ENCODE peak calls at places on chromosome 12, in six cellular contexts. One of them, this sample, is unnamed.
A peak's percentile ranks its signal among the peaks of the same experiment; 100 is the strongest.

GRCh38 chr12:538731-539539 is 79.2 kb downstream of the B4GALNT3 start:
- DNase-seq in neuronal stem cell: no peak
- DNase-seq in mesenteric fat pad: no peak
- DNase-seq in left colon: peak; percentile 92
- DNase-seq in right atrium auricular region: no peak
- DNase-seq in GM23248: peak; percentile 73
- DNase-seq in this sample: peak; percentile 87

GRCh38 chr12:83016226-83016835 is 329.6 kb downstream of the TMTC2 start:
- DNase-seq in neuronal stem cell: no peak
- DNase-seq in mesenteric fat pad: no peak
- DNase-seq in left colon: peak; percentile 39
- DNase-seq in right atrium auricular region: no peak
- DNase-seq in GM23248: peak; percentile 96
- DNase-seq in this sample: peak; percentile 18

GRCh38 chr12:47234576-47235141 is 154.9 kb upstream of the AMIGO2 start:
- DNase-seq in neuronal stem cell: no peak
- DNase-seq in mesenteric fat pad: no peak
- DNase-seq in left colon: no peak
- DNase-seq in right atrium auricular region: no peak
- DNase-seq in GM23248: no peak
- DNase-seq in this sample: peak; percentile 34

GRCh38 chr12:132596016-132596415 is 14.4 kb downstream of the LRCOL1 start:
- DNase-seq in neuronal stem cell: no peak
- DNase-seq in mesenteric fat pad: no peak
- DNase-seq in left colon: no peak
- DNase-seq in right atrium auricular region: no peak
- DNase-seq in GM23248: peak; percentile 32
- DNase-seq in this sample: peak; percentile 87

GRCh38 chr12:55932546-55932919 is 1.6 kb downstream of the DGKA start:
- DNase-seq in neuronal stem cell: no peak
- DNase-seq in mesenteric fat pad: no peak
- DNase-seq in left colon: peak; percentile 52
- DNase-seq in right atrium auricular region: no peak
- DNase-seq in GM23248: peak; percentile 46
- DNase-seq in this sample: no peak

GRCh38 chr12:108231909-108232434 is 102.9 kb downstream of the WSCD2 start:
- DNase-seq in neuronal stem cell: no peak
- DNase-seq in mesenteric fat pad: no peak
- DNase-seq in left colon: no peak
- DNase-seq in right atrium auricular region: no peak
- DNase-seq in GM23248: no peak
- DNase-seq in this sample: no peak

GRCh38 chr12:105848286-105848685 is 290.5 kb downstream of the NUAK1 start:
- DNase-seq in neuronal stem cell: no peak
- DNase-seq in mesenteric fat pad: no peak
- DNase-seq in left colon: no peak
- DNase-seq in right atrium auricular region: no peak
- DNase-seq in GM23248: no peak
- DNase-seq in this sample: no peak

GRCh38 chr12:55705802-55706402 is 1.8 kb downstream of the ITGA7 start:
- DNase-seq in neuronal stem cell: no peak
- DNase-seq in mesenteric fat pad: no peak
- DNase-seq in left colon: no peak
- DNase-seq in right atrium auricular region: no peak
- DNase-seq in GM23248: no peak
- DNase-seq in this sample: no peak

GRCh38 chr12:49368240-49368600 is 958 bp downstream of the SPATS2 start:
- DNase-seq in neuronal stem cell: no peak
- DNase-seq in mesenteric fat pad: no peak
- DNase-seq in left colon: no peak
- DNase-seq in right atrium auricular region: no peak
- DNase-seq in GM23248: peak; percentile 22
- DNase-seq in this sample: no peak

GRCh38 chr12:111764120-111764821 is 2.5 kb upstream of the ALDH2 start:
- DNase-seq in neuronal stem cell: no peak
- DNase-seq in mesenteric fat pad: no peak
- DNase-seq in left colon: no peak
- DNase-seq in right atrium auricular region: no peak
- DNase-seq in GM23248: peak; percentile 28
- DNase-seq in this sample: no peak

GRCh38 chr12:24118675-24119074 is 169.2 kb upstream of the SOX5 start:
- DNase-seq in neuronal stem cell: no peak
- DNase-seq in mesenteric fat pad: no peak
- DNase-seq in left colon: no peak
- DNase-seq in right atrium auricular region: no peak
- DNase-seq in GM23248: no peak
- DNase-seq in this sample: no peak

GRCh38 chr12:85138833-85139232 is 102.7 kb downstream of the LRRIQ1 start:
- DNase-seq in neuronal stem cell: no peak
- DNase-seq in mesenteric fat pad: no peak
- DNase-seq in left colon: no peak
- DNase-seq in right atrium auricular region: no peak
- DNase-seq in GM23248: peak; percentile 12
- DNase-seq in this sample: no peak

GRCh38 chr12:64418209-64418608 is 14.0 kb downstream of the XPOT start:
- DNase-seq in neuronal stem cell: no peak
- DNase-seq in mesenteric fat pad: no peak
- DNase-seq in left colon: no peak
- DNase-seq in right atrium auricular region: no peak
- DNase-seq in GM23248: no peak
- DNase-seq in this sample: no peak

GRCh38 chr12:64611430-64612286 is 1.4 kb downstream of the RASSF3 start:
- DNase-seq in neuronal stem cell: no peak
- DNase-seq in mesenteric fat pad: no peak
- DNase-seq in left colon: peak; percentile 47
- DNase-seq in right atrium auricular region: no peak
- DNase-seq in GM23248: peak; percentile 65
- DNase-seq in this sample: peak; percentile 54

GRCh38 chr12:12796171-12796570 is 10.7 kb downstream of the APOLD1 start:
- DNase-seq in neuronal stem cell: no peak
- DNase-seq in mesenteric fat pad: no peak
- DNase-seq in left colon: no peak
- DNase-seq in right atrium auricular region: no peak
- DNase-seq in GM23248: no peak
- DNase-seq in this sample: no peak

GRCh38 chr12:1094714-1095113 is 103.7 kb downstream of the ERC1 start:
- DNase-seq in neuronal stem cell: no peak
- DNase-seq in mesenteric fat pad: no peak
- DNase-seq in left colon: no peak
- DNase-seq in right atrium auricular region: no peak
- DNase-seq in GM23248: no peak
- DNase-seq in this sample: no peak

GRCh38 chr12:75628916-75629315 is 117.5 kb upstream of the KRR1 start:
- DNase-seq in neuronal stem cell: no peak
- DNase-seq in mesenteric fat pad: no peak
- DNase-seq in left colon: no peak
- DNase-seq in right atrium auricular region: no peak
- DNase-seq in GM23248: no peak
- DNase-seq in this sample: no peak

GRCh38 chr12:130792926-130793849 is 45.9 kb downstream of the STX2 start:
- DNase-seq in neuronal stem cell: no peak
- DNase-seq in mesenteric fat pad: no peak
- DNase-seq in left colon: no peak
- DNase-seq in right atrium auricular region: no peak
- DNase-seq in GM23248: no peak
- DNase-seq in this sample: no peak

GRCh38 chr12:45568808-45569207 is 160.7 kb upstream of the ARID2 start:
- DNase-seq in neuronal stem cell: no peak
- DNase-seq in mesenteric fat pad: no peak
- DNase-seq in left colon: no peak
- DNase-seq in right atrium auricular region: no peak
- DNase-seq in GM23248: no peak
- DNase-seq in this sample: no peak

GRCh38 chr12:115337693-115338543 is 653.9 kb upstream of the TBX3 start:
- DNase-seq in neuronal stem cell: no peak
- DNase-seq in mesenteric fat pad: no peak
- DNase-seq in left colon: peak; percentile 34
- DNase-seq in right atrium auricular region: peak; percentile 87
- DNase-seq in GM23248: peak; percentile 94
- DNase-seq in this sample: peak; percentile 96

GRCh38 chr12:68428724-68429580 is 96.8 kb upstream of the MDM1 start:
- DNase-seq in neuronal stem cell: no peak
- DNase-seq in mesenteric fat pad: no peak
- DNase-seq in left colon: no peak
- DNase-seq in right atrium auricular region: no peak
- DNase-seq in GM23248: peak; percentile 58
- DNase-seq in this sample: peak; percentile 81

GRCh38 chr12:90883456-90883855 is 71.5 kb downstream of the CCER1 start:
- DNase-seq in neuronal stem cell: no peak
- DNase-seq in mesenteric fat pad: no peak
- DNase-seq in left colon: no peak
- DNase-seq in right atrium auricular region: no peak
- DNase-seq in GM23248: no peak
- DNase-seq in this sample: no peak

GRCh38 chr12:96383991-96384390 is 16.2 kb downstream of the CDK17 start:
- DNase-seq in neuronal stem cell: no peak
- DNase-seq in mesenteric fat pad: no peak
- DNase-seq in left colon: no peak
- DNase-seq in right atrium auricular region: no peak
- DNase-seq in GM23248: peak; percentile 65
- DNase-seq in this sample: peak; percentile 58

GRCh38 chr12:111453071-111453989 is 47.6 kb downstream of the SH2B3 start:
- DNase-seq in neuronal stem cell: no peak
- DNase-seq in mesenteric fat pad: no peak
- DNase-seq in left colon: no peak
- DNase-seq in right atrium auricular region: peak; percentile 40
- DNase-seq in GM23248: no peak
- DNase-seq in this sample: no peak

GRCh38 chr12:11978985-11979384 is 91.8 kb upstream of the BCL2L14 start:
- DNase-seq in neuronal stem cell: no peak
- DNase-seq in mesenteric fat pad: no peak
- DNase-seq in left colon: no peak
- DNase-seq in right atrium auricular region: no peak
- DNase-seq in GM23248: peak; percentile 69
- DNase-seq in this sample: peak; percentile 60

GRCh38 chr12:124626841-124627502 is 59.6 kb upstream of the NCOR2 start:
- DNase-seq in neuronal stem cell: no peak
- DNase-seq in mesenteric fat pad: no peak
- DNase-seq in left colon: no peak
- DNase-seq in right atrium auricular region: peak; percentile 85
- DNase-seq in GM23248: peak; percentile 54
- DNase-seq in this sample: peak; percentile 27

GRCh38 chr12:70691018-70691672 is 53.9 kb upstream of the PTPRB start:
- DNase-seq in neuronal stem cell: no peak
- DNase-seq in mesenteric fat pad: no peak
- DNase-seq in left colon: no peak
- DNase-seq in right atrium auricular region: no peak
- DNase-seq in GM23248: peak; percentile 43
- DNase-seq in this sample: peak; percentile 61

GRCh38 chr12:120041386-120042231 is 52.6 kb downstream of the BICDL1 start:
- DNase-seq in neuronal stem cell: no peak
- DNase-seq in mesenteric fat pad: no peak
- DNase-seq in left colon: no peak
- DNase-seq in right atrium auricular region: no peak
- DNase-seq in GM23248: no peak
- DNase-seq in this sample: no peak

GRCh38 chr12:87317302-87317701 is 711.9 kb downstream of the C12orf50 start:
- DNase-seq in neuronal stem cell: no peak
- DNase-seq in mesenteric fat pad: no peak
- DNase-seq in left colon: no peak
- DNase-seq in right atrium auricular region: no peak
- DNase-seq in GM23248: no peak
- DNase-seq in this sample: peak; percentile 12

GRCh38 chr12:38152816-38153736 is 163.5 kb upstream of the ALG10B start:
- DNase-seq in neuronal stem cell: no peak
- DNase-seq in mesenteric fat pad: peak; percentile 84
- DNase-seq in left colon: no peak
- DNase-seq in right atrium auricular region: no peak
- DNase-seq in GM23248: no peak
- DNase-seq in this sample: no peak

GRCh38 chr12:93722757-93723567 is 45.8 kb downstream of the CRADD start:
- DNase-seq in neuronal stem cell: no peak
- DNase-seq in mesenteric fat pad: no peak
- DNase-seq in left colon: no peak
- DNase-seq in right atrium auricular region: no peak
- DNase-seq in GM23248: peak; percentile 79
- DNase-seq in this sample: peak; percentile 98

GRCh38 chr12:27186240-27186839 is 57.7 kb upstream of the STK38L start:
- DNase-seq in neuronal stem cell: no peak
- DNase-seq in mesenteric fat pad: no peak
- DNase-seq in left colon: no peak
- DNase-seq in right atrium auricular region: no peak
- DNase-seq in GM23248: peak; percentile 63
- DNase-seq in this sample: no peak

GRCh38 chr12:92503029-92503931 is 199.5 kb upstream of the PLEKHG7 start:
- DNase-seq in neuronal stem cell: no peak
- DNase-seq in mesenteric fat pad: no peak
- DNase-seq in left colon: no peak
- DNase-seq in right atrium auricular region: no peak
- DNase-seq in GM23248: no peak
- DNase-seq in this sample: no peak

GRCh38 chr12:45666452-45667215 is 62.9 kb upstream of the ARID2 start:
- DNase-seq in neuronal stem cell: no peak
- DNase-seq in mesenteric fat pad: no peak
- DNase-seq in left colon: no peak
- DNase-seq in right atrium auricular region: no peak
- DNase-seq in GM23248: peak; percentile 40
- DNase-seq in this sample: no peak

GRCh38 chr12:45483571-45483970 is 245.9 kb upstream of the ARID2 start:
- DNase-seq in neuronal stem cell: no peak
- DNase-seq in mesenteric fat pad: no peak
- DNase-seq in left colon: no peak
- DNase-seq in right atrium auricular region: peak; percentile 64
- DNase-seq in GM23248: peak; percentile 11
- DNase-seq in this sample: peak; percentile 9

GRCh38 chr12:13680916-13681315 is 300.5 kb downstream of the GRIN2B start:
- DNase-seq in neuronal stem cell: no peak
- DNase-seq in mesenteric fat pad: no peak
- DNase-seq in left colon: no peak
- DNase-seq in right atrium auricular region: no peak
- DNase-seq in GM23248: no peak
- DNase-seq in this sample: no peak

GRCh38 chr12:131275824-131276223 is 322.1 kb downstream of the ADGRD1 start:
- DNase-seq in neuronal stem cell: no peak
- DNase-seq in mesenteric fat pad: no peak
- DNase-seq in left colon: no peak
- DNase-seq in right atrium auricular region: no peak
- DNase-seq in GM23248: no peak
- DNase-seq in this sample: no peak

This sample was measured in M059J.